ENCODE peak calls at places on chromosomes 2 and 18, in eight cellular contexts. D, G, I, W, E, N, H and Y are unnamed samples.

GRCh38 chr2:182668671-182669070 is 47.4 kb upstream of the DNAJC10 start:
- DNase-seq in I (no peak), W (no peak), G (peak; percentile 62), H (no peak), N (no peak), E (no peak), D (no peak), Y (no peak)

GRCh38 chr2:160210599-160211138 is 10.6 kb upstream of the ITGB6 start:
- DNase-seq in H (no peak), N (peak; percentile 38), D (peak; percentile 76), G (peak; percentile 76), I (peak; percentile 85), E (peak; percentile 80), W (no peak), Y (peak; percentile 82)

GRCh38 chr2:171707752-171708151 is 20.5 kb downstream of the DYNC1I2 start:
- DNase-seq in W (no peak), G (no peak), E (no peak), D (no peak), H (no peak), I (no peak), N (no peak), Y (no peak)

GRCh38 chr18:78558948-78559347 is 420.7 kb upstream of the SALL3 start:
- DNase-seq in G (no peak), W (no peak), E (no peak), H (no peak), D (no peak), I (no peak), N (no peak), Y (no peak)

GRCh38 chr2:148561389-148561788 is 83.2 kb upstream of the EPC2 start:
- DNase-seq in N (no peak), E (peak; percentile 34), I (no peak), H (no peak), W (no peak), D (no peak), G (peak; percentile 23), Y (no peak)

GRCh38 chr2:231399046-231399852 is 3.7 kb downstream of the B3GNT7 start:
- DNase-seq in I (no peak), G (no peak), H (no peak), N (no peak), E (no peak), D (no peak), W (no peak), Y (no peak)

GRCh38 chr2:52074139-52074719 is 1042.3 kb upstream of the NRXN1 start:
- DNase-seq in D (peak; percentile 2), G (no peak), I (no peak), N (no peak), W (no peak), H (no peak), E (no peak), Y (no peak)

GRCh38 chr2:188765522-188765921 is 208.7 kb upstream of the COL3A1 start:
- DNase-seq in W (no peak), H (no peak), E (peak; percentile 56), G (peak; percentile 73), I (no peak), D (peak; percentile 12), N (peak; percentile 45), Y (peak; percentile 8)

GRCh38 chr2:29001791-29002190 is 20.7 kb downstream of the TOGARAM2 start:
- DNase-seq in I (no peak), H (no peak), N (no peak), G (no peak), D (no peak), W (no peak), E (no peak), Y (no peak)

GRCh38 chr2:118223487-118224136 is 135.3 kb downstream of the INSIG2 start:
- DNase-seq in H (no peak), G (peak; percentile 4), E (peak; percentile 36), D (peak; percentile 25), N (peak; percentile 6), I (no peak), W (no peak), Y (no peak)

GRCh38 chr2:236085647-236086046 is 82.5 kb downstream of the GBX2 start:
- DNase-seq in N (no peak), E (peak; percentile 77), I (no peak), W (no peak), D (no peak), H (no peak), G (no peak), Y (no peak)

GRCh38 chr2:14180333-14180732 is 452.2 kb upstream of the LRATD1 start:
- DNase-seq in D (no peak), H (no peak), N (no peak), W (no peak), E (no peak), G (no peak), I (no peak), Y (no peak)

DNA sequence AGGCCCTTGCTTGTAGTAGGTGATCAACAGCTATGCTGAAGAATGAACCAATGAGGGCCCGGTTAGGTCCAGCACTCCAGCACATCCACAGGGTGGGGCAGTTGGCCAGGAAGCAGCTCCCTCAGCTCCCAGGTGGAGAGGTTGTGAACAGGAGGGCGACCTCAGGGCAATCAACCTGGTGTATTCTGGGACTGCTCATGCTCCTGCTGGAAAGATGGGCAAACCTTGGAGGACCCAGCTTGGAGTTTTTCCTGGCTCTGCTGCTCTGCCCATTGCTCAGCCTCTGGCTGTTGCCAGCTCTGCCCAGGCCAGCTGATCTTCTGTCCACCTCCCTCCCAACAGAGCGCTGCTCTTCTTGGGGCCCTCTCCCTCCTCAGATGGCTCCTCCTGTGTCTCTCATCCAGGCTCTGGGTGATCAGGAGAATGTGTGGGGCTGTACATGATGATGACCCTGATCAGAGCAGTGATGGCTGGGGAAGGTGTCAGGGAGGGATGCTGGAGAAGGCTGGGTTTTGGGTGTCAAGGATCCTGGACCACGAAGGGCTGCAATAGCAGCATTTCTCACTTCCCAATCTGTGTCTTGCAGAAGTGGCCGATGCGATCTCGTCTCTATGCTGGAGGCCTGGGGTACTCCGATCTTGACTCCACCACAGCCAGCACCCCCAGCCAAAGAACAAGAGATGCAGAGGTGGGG is 3.4 kb downstream of the TCF23 start:
- DNase-seq in G (no peak), I (peak; percentile 31), D (no peak), E (no peak), W (no peak), N (no peak), H (no peak), Y (no peak)
- TF ChIP-seq CTCF in G (no peak), I (no peak), D (no peak), E (no peak), W (no peak), N (no peak), H (no peak), Y (no peak)

DNA sequence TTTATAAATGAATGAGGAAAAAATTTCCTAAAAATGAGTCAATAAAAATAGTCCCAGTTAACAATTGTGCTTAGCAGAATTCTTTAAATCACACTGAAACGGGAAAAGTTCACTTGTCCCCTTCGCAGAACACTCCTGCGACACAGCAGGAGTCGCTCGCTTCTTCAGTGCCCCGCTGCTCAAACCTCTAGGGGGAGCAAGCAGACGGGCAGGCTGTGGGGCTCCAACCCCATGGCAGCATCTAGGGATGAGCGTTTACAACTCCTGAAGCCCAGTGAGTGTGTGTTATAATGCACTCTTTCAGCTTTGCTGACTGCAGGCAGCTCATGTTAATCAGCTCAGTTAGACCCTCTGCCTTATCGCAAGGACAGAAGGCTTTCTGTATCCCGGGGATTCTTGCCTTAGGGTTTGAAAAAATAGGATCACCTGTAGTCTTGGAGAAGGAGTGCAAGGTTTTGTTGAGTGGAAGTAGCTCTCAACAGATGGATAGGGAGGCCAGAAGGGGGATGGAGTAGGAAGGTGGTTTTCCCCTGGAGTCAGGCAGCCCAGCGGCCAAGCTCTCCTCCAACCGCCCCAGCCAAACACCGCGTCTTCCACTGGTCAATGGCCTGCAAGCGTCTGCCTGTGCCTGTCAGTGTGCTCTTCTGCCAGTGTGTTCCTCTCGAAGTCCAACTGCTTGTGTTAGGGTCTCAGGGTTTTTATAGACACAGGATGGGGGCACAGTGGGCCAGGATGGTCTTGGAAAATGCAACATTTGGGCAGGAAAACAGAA is 1977.7 kb upstream of the LRRTM1 start:
- DNase-seq in N (no peak), W (no peak), G (no peak), E (peak; percentile 55), D (peak; percentile 12), H (no peak), I (no peak), Y (no peak)
- TF ChIP-seq CTCF in N (no peak), W (no peak), G (no peak), E (peak; percentile 54), D (peak; percentile 28), H (no peak), I (no peak), Y (no peak)

GRCh38 chr2:45237850-45238542 is 228.7 kb upstream of the SIX2 start:
- DNase-seq in W (no peak), N (peak; percentile 99), I (no peak), D (no peak), E (no peak), H (peak; percentile 62), G (peak; percentile 98), Y (peak; percentile 7)
- TF ChIP-seq CTCF in W (no peak), N (peak; percentile 67), I (no peak), D (no peak), E (no peak), H (peak; percentile 8), G (peak; percentile 59), Y (no peak)

GRCh38 chr2:64143154-64144056 is 815 bp downstream of the PELI1 start:
- DNase-seq in D (peak; percentile 65), E (peak; percentile 89), G (peak; percentile 52), I (peak; percentile 41), W (no peak), H (no peak), N (peak; percentile 51), Y (peak; percentile 37)

GRCh38 chr2:64145119-64145518 is 899 bp upstream of the PELI1 start:
- DNase-seq in G (no peak), I (no peak), N (no peak), W (no peak), H (no peak), D (no peak), E (no peak), Y (no peak)

GRCh38 chr2:64142817-64143153 is 1.4 kb downstream of the PELI1 start:
- DNase-seq in H (no peak), G (peak; percentile 21), W (no peak), I (no peak), N (peak; percentile 37), D (no peak), E (no peak), Y (no peak)

GRCh38 chr2:64145760-64146159 is 1.5 kb upstream of the PELI1 start:
- DNase-seq in W (no peak), N (no peak), I (no peak), G (no peak), D (no peak), E (no peak), H (no peak), Y (no peak)

GRCh38 chr2:64144057-64145013 is at the start of gene PELI1:
- DNase-seq in G (peak; percentile 99), E (peak; percentile 98), D (peak; percentile 94), N (peak; percentile 94), W (peak; percentile 97), I (peak; percentile 96), H (peak; percentile 76), Y (peak; percentile 95)
- TF ChIP-seq CTCF in G (peak; percentile 14), E (peak; percentile 29), D (no peak), N (peak; percentile 24), W (peak; percentile 38), I (peak; percentile 10), H (peak; percentile 6), Y (no peak)

GRCh38 chr2:45607701-45608100 is 3.4 kb downstream of the SRBD1 start:
- DNase-seq in D (no peak), E (peak; percentile 67), I (no peak), H (no peak), N (peak; percentile 33), G (peak; percentile 54), W (no peak), Y (no peak)
- TF ChIP-seq CTCF in D (peak; percentile 66), E (peak; percentile 77), I (no peak), H (peak; percentile 24), N (peak; percentile 50), G (peak; percentile 69), W (no peak), Y (no peak)